ENCODE peak calls at places on chromosomes 12 and 14, in four cellular contexts. V, Q, K and J are unnamed samples.

GRCh38 chr12:25723286-25723685 is 170.2 kb upstream of the LMNTD1 start:
- DNase-seq in K (no peak), V (no peak), Q (no peak), J (peak; percentile 87)

GRCh38 chr12:93591137-93591868 is 18.8 kb downstream of the SOCS2 start:
- DNase-seq in V (no peak), K (peak; percentile 88), Q (no peak), J (peak; percentile 87)

GRCh38 chr12:14981049-14981448 is 8.2 kb downstream of the PDE6H start:
- DNase-seq in K (no peak), V (no peak), Q (no peak), J (no peak)

GRCh38 chr12:7161811-7162210 is 27.7 kb upstream of the PEX5 start:
- DNase-seq in Q (no peak), K (peak; percentile 15), V (no peak), J (no peak)

GRCh38 chr12:48194780-48195179 is 8.3 kb downstream of the OR10AD1 start:
- DNase-seq in Q (no peak), K (peak; percentile 24), V (no peak), J (peak; percentile 28)

GRCh38 chr12:65470261-65470660 is 191.8 kb downstream of the MSRB3 start:
- DNase-seq in Q (no peak), K (peak; percentile 42), V (no peak), J (no peak)

GRCh38 chr14:29913550-29913949 is 14.1 kb downstream of the PRKD1 start:
- DNase-seq in V (no peak), Q (no peak), K (no peak), J (no peak)

GRCh38 chr14:58646479-58646878 is 8.7 kb downstream of the DACT1 start:
- DNase-seq in Q (no peak), V (no peak), K (no peak), J (no peak)

GRCh38 chr12:123912415-123913385 is 59.9 kb downstream of the CCDC92 start:
- DNase-seq in Q (no peak), K (no peak), V (no peak), J (no peak)

GRCh38 chr12:74365178-74365964 is 172.3 kb upstream of the ATXN7L3B start:
- DNase-seq in Q (peak; percentile 7), V (no peak), K (peak; percentile 63), J (peak; percentile 28)

GRCh38 chr14:51079489-51079888 is 15.4 kb downstream of the TRIM9 start:
- DNase-seq in V (no peak), K (no peak), Q (no peak), J (no peak)

GRCh38 chr12:64389154-64389553 is 1.4 kb downstream of the C12orf56 start:
- DNase-seq in Q (no peak), K (no peak), V (no peak), J (no peak)

GRCh38 chr12:32270818-32271710 is 128.3 kb upstream of the FGD4 start:
- DNase-seq in K (peak; percentile 70), V (no peak), Q (no peak), J (peak; percentile 72)